ENCODE peak calls at places on chromosomes 3 and 15, in five cellular contexts. S is prostate gland, H is NT2/D1, I is thoracic aorta, K is fibroblast of lung. U is an unnamed sample.
A peak's percentile ranks its signal among the peaks of the same experiment; 100 is the strongest.

GRCh38 chr3:173890091-173890490 is 492.5 kb downstream of the NLGN1 start:
- DNase-seq in S (no peak), H (no peak), I (no peak), K (no peak), U (no peak)

GRCh38 chr15:68642491-68642845 is 63.7 kb downstream of the CORO2B start:
- DNase-seq in S (no peak), H (no peak), I (no peak), K (peak; percentile 31), U (no peak)

GRCh38 chr3:101829066-101829830 is 20.1 kb upstream of the NFKBIZ start:
- DNase-seq in S (no peak), H (no peak), I (peak; percentile 47), K (peak; percentile 79), U (peak; percentile 50)

GRCh38 chr15:86773766-86774165 is 694.1 kb downstream of the AGBL1 start:
- DNase-seq in S (no peak), H (no peak), I (no peak), K (no peak), U (no peak)

GRCh38 chr3:159763466-159764210 is 225.0 kb upstream of the IL12A start:
- DNase-seq in S (peak; percentile 69), H (peak; percentile 68), I (peak; percentile 53), K (peak; percentile 79), U (peak; percentile 66)

GRCh38 chr3:122263974-122264588 is 61.0 kb upstream of the CSTA start:
- DNase-seq in S (no peak), H (no peak), I (no peak), K (no peak), U (no peak)

GRCh38 chr3:135084404-135084803 is 289.3 kb downstream of the EPHB1 start:
- DNase-seq in S (no peak), H (no peak), I (no peak), K (no peak), U (peak; percentile 14)

GRCh38 chr3:194959217-194959616 is 273.5 kb downstream of the FAM43A start:
- DNase-seq in S (no peak), H (no peak), I (no peak), K (no peak), U (no peak)

GRCh38 chr15:43169888-43170287 is 15.3 kb upstream of the CCNDBP1 start:
- DNase-seq in S (no peak), H (no peak), I (no peak), K (no peak), U (no peak)

GRCh38 chr3:45701167-45701867 is 12.1 kb downstream of the SACM1L start:
- DNase-seq in S (no peak), H (peak; percentile 62), I (no peak), K (no peak), U (no peak)

GRCh38 chr15:69232144-69232543 is 66.6 kb upstream of the PAQR5 start:
- DNase-seq in S (no peak), H (no peak), I (no peak), K (peak; percentile 15), U (no peak)

GRCh38 chr15:74027688-74028087 is 33.2 kb downstream of the PML start:
- DNase-seq in S (no peak), H (no peak), I (no peak), K (no peak), U (no peak)

GRCh38 chr3:69309810-69310209 is 76.1 kb downstream of the FRMD4B start:
- DNase-seq in S (no peak), H (no peak), I (no peak), K (peak; percentile 43), U (no peak)

GRCh38 chr15:25249236-25250010 is 189.4 kb downstream of the UBE3A start:
- DNase-seq in S (no peak), H (no peak), I (no peak), K (no peak), U (no peak)

GRCh38 chr3:119349353-119349752 is 55.2 kb downstream of the ARHGAP31 start:
- DNase-seq in S (no peak), H (peak; percentile 87), I (no peak), K (no peak), U (no peak)

GRCh38 chr3:105353485-105354161 is 13.1 kb upstream of the ALCAM start:
- DNase-seq in S (no peak), H (no peak), I (no peak), K (peak; percentile 63), U (peak; percentile 2)

GRCh38 chr3:184918741-184919140 is 106.8 kb downstream of the VPS8 start:
- DNase-seq in S (no peak), H (no peak), I (no peak), K (no peak), U (no peak)

GRCh38 chr3:117553461-117553860 is 843.9 kb downstream of the TUSC7 start:
- DNase-seq in S (no peak), H (no peak), I (no peak), K (peak; percentile 67), U (no peak)

GRCh38 chr15:89625716-89626115 is 29.6 kb downstream of the KIF7 start:
- DNase-seq in S (no peak), H (no peak), I (no peak), K (no peak), U (no peak)

GRCh38 chr3:197464794-197465193 is 91.0 kb downstream of the BDH1 start:
- DNase-seq in S (no peak), H (no peak), I (no peak), K (no peak), U (no peak)

GRCh38 chr15:47762621-47763020 is 45.3 kb downstream of the SEMA6D start:
- DNase-seq in S (no peak), H (no peak), I (no peak), K (no peak), U (no peak)

GRCh38 chr3:136546718-136547117 is 205.5 kb downstream of the STAG1 start:
- DNase-seq in S (no peak), H (no peak), I (no peak), K (peak; percentile 26), U (no peak)

GRCh38 chr15:39051931-39052705 is 487.5 kb upstream of the RASGRP1 start:
- DNase-seq in S (no peak), H (no peak), I (no peak), K (no peak), U (no peak)

GRCh38 chr3:107987036-107987557 is 103.7 kb downstream of the CD47 start:
- DNase-seq in S (peak; percentile 87), H (no peak), I (peak; percentile 79), K (peak; percentile 98), U (peak; percentile 95)

GRCh38 chr3:107990926-107991325 is 99.9 kb downstream of the CD47 start:
- DNase-seq in S (no peak), H (no peak), I (no peak), K (no peak), U (peak; percentile 33)

GRCh38 chr3:107988464-107989156 is 102.2 kb downstream of the CD47 start:
- DNase-seq in S (peak; percentile 35), H (no peak), I (peak; percentile 25), K (peak; percentile 73), U (peak; percentile 92)

GRCh38 chr3:107990433-107990832 is 100.4 kb downstream of the CD47 start:
- DNase-seq in S (no peak), H (no peak), I (no peak), K (no peak), U (no peak)

DNA sequence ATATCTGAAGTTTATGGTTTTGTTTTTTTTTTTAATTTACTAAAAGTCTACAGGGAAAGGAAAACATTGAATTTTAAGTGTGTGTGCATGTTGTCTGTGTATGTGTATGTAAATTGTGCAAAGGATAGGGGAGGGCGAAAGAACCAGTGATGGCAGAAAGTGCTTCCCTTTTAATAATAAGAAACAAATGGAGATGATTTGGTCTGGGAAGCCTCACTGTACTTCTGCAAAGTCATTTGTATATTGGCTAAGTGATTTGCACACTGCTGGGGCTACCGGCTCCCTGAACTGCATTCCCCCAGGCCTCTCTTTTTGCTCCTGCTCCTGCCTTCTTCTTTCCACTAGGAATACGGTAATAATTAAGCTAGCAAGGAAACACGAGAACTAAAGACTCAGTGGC is 101.2 kb downstream of the CD47 start:
- DNase-seq in S (no peak), H (no peak), I (no peak), K (no peak), U (no peak)
- H3K4me1 ChIP-seq in S (no peaks in the 10 kb centered on the region), H (no peaks in the 10 kb centered on the region), I (peaks cover 29% of the 10 kb centered on the region), K (peaks cover 8% of the 10 kb centered on the region), U (peaks cover 25% of the 10 kb centered on the region)

GRCh38 chr15:75227663-75228280 is 26.1 kb downstream of the C15orf39 start:
- DNase-seq in S (no peak), H (no peak), I (no peak), K (no peak), U (no peak)

GRCh38 chr15:75223688-75224087 is 22.0 kb downstream of the C15orf39 start:
- DNase-seq in S (no peak), H (no peak), I (no peak), K (no peak), U (no peak)

GRCh38 chr15:75228787-75229186 is 27.1 kb downstream of the C15orf39 start:
- DNase-seq in S (no peak), H (no peak), I (no peak), K (no peak), U (no peak)

GRCh38 chr15:75225951-75226732 is 24.5 kb downstream of the C15orf39 start:
- DNase-seq in S (no peak), H (no peak), I (no peak), K (no peak), U (no peak)

GRCh38 chr15:75224281-75224680 is 22.6 kb downstream of the C15orf39 start:
- DNase-seq in S (no peak), H (no peak), I (no peak), K (no peak), U (no peak)
- H3K4me1 ChIP-seq in S (no peaks in the 10 kb centered on the region), H (peaks cover 3% of the 10 kb centered on the region), I (no peaks in the 10 kb centered on the region), K (no peaks in the 10 kb centered on the region), U (no peaks in the 10 kb centered on the region)

GRCh38 chr15:67107014-67107812 is 41.8 kb downstream of the SMAD3 start:
- DNase-seq in S (peak; percentile 71), H (no peak), I (peak; percentile 64), K (peak; percentile 98), U (peak; percentile 80)

GRCh38 chr15:67105065-67105951 is 39.9 kb downstream of the SMAD3 start:
- DNase-seq in S (peak; percentile 36), H (peak; percentile 15), I (peak; percentile 46), K (peak; percentile 98), U (no peak)

GRCh38 chr15:67104453-67104852 is 39.1 kb downstream of the SMAD3 start:
- DNase-seq in S (no peak), H (no peak), I (no peak), K (no peak), U (no peak)

GRCh38 chr15:67106764-67107013 is 41.3 kb downstream of the SMAD3 start:
- DNase-seq in S (no peak), H (no peak), I (no peak), K (no peak), U (no peak)

GRCh38 chr15:67105991-67106763 is 40.8 kb downstream of the SMAD3 start:
- DNase-seq in S (no peak), H (no peak), I (no peak), K (no peak), U (no peak)
- H3K4me1 ChIP-seq in S (peaks cover 21% of the 10 kb centered on the region), H (peaks cover 19% of the 10 kb centered on the region), I (peaks cover 53% of the 10 kb centered on the region), K (peaks cover 74% of the 10 kb centered on the region), U (peaks cover 96% of the 10 kb centered on the region)

GRCh38 chr3:72633101-72633500 is 215.1 kb downstream of the SHQ1 start:
- DNase-seq in S (no peak), H (no peak), I (no peak), K (no peak), U (no peak)

GRCh38 chr3:72635551-72635950 is 212.7 kb downstream of the SHQ1 start:
- DNase-seq in S (no peak), H (no peak), I (no peak), K (no peak), U (no peak)

GRCh38 chr3:72632129-72632528 is 216.1 kb downstream of the SHQ1 start:
- DNase-seq in S (no peak), H (no peak), I (no peak), K (no peak), U (no peak)

GRCh38 chr3:72634128-72634527 is 214.1 kb downstream of the SHQ1 start:
- DNase-seq in S (no peak), H (no peak), I (no peak), K (no peak), U (no peak)

GRCh38 chr3:72633534-72633933 is 214.7 kb downstream of the SHQ1 start:
- DNase-seq in S (no peak), H (no peak), I (no peak), K (no peak), U (no peak)
- H3K4me1 ChIP-seq in S (no peaks in the 10 kb centered on the region), H (no peaks in the 10 kb centered on the region), I (no peaks in the 10 kb centered on the region), K (no peaks in the 10 kb centered on the region), U (peaks cover 8% of the 10 kb centered on the region)